ENCODE peak calls at places on chromosomes 5 and 9, in four cellular contexts. B, R, Q and C are unnamed samples.

GRCh38 chr9:90969021-90969675 is 167.5 kb downstream of the SYK start:
- DNase-seq in B (no peak), R (peak), Q (no peak), C (no peak)

GRCh38 chr5:125088522-125089105 is 342.2 kb upstream of the ZNF608 start:
- DNase-seq in B (no peak), R (no peak), Q (no peak), C (no peak)

GRCh38 chr9:90100014-90100413 is 495.2 kb downstream of the GADD45G start:
- DNase-seq in B (peak), R (no peak), Q (no peak), C (no peak)

GRCh38 chr5:157434096-157434495 is 25.9 kb upstream of the NIPAL4 start:
- DNase-seq in B (no peak), R (no peak), Q (no peak), C (no peak)

GRCh38 chr9:5786370-5787127 is 46.4 kb downstream of the ERMP1 start:
- DNase-seq in B (no peak), R (peak), Q (no peak), C (no peak)

GRCh38 chr9:87148391-87149237 is 201.3 kb upstream of the GAS1 start:
- DNase-seq in B (peak), R (peak), Q (peak), C (no peak)

GRCh38 chr9:98795970-98796363 is 388 bp downstream of the ANKS6 start:
- DNase-seq in B (no peak), R (no peak), Q (peak), C (no peak)

GRCh38 chr9:14062449-14063187 is 251.3 kb downstream of the NFIB start:
- DNase-seq in B (peak), R (no peak), Q (no peak), C (no peak)

GRCh38 chr9:121009657-121010056 is 40.4 kb downstream of the C5 start:
- DNase-seq in B (no peak), R (no peak), Q (no peak), C (no peak)

GRCh38 chr5:127858116-127858784 is 155.1 kb downstream of the CCDC192 start:
- DNase-seq in B (peak), R (no peak), Q (no peak), C (no peak)

DNA sequence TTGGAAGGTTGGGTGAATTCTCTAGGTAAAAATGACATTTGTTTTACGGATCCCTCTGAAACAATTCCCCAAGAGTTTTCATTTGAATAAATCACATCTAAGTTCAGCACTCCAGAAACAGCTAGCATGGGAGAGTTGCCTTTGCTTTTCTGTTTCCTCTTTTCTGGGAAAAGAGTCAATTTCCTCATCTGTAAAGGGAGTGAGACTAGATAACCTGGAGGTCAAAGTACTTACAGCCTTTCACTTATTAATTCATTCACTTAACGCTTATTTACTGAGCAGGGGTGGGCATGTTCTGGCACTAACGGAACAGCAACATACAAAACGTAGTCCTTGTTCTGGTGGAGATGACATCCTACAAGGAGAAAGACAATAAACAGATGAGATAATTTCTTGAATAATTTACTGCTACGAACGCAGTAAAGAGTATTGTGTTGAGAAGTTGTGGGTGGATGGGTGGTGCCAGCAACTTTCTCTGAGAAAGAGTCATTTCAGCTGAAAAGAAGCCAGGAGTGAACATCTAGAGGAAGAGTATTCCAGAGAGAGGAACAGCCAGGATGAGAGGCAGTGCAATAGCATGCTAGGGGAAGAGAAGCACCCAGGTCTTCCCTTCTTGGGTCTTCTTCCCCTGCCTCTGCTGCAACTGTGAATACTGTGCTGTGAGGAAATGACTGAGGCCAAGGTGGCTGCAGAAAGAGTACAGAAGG is 335.6 kb downstream of the ZSWIM6 start:
- DNase-seq in B (peak), R (peak), Q (no peak), C (no peak)
- H3K27ac ChIP-seq in B (no peak), R (peak), Q (no peak), C (no peak)

GRCh38 chr5:143634689-143635088 is 177.3 kb upstream of the HMHB1 start:
- DNase-seq in B (no peak), R (no peak), Q (no peak), C (no peak)

GRCh38 chr5:143635888-143636287 is 176.1 kb upstream of the HMHB1 start:
- DNase-seq in B (no peak), R (no peak), Q (no peak), C (no peak)

GRCh38 chr5:143624465-143624864 is 187.5 kb upstream of the HMHB1 start:
- DNase-seq in B (no peak), R (no peak), Q (peak), C (no peak)

GRCh38 chr5:143635146-143635752 is 176.7 kb upstream of the HMHB1 start:
- DNase-seq in B (peak), R (no peak), Q (peak), C (no peak)

GRCh38 chr5:143629871-143630658 is 181.9 kb upstream of the HMHB1 start:
- DNase-seq in B (peak), R (no peak), Q (peak), C (no peak)
- H3K27ac ChIP-seq in B (no peak), R (no peak), Q (peak), C (no peak)

DNA sequence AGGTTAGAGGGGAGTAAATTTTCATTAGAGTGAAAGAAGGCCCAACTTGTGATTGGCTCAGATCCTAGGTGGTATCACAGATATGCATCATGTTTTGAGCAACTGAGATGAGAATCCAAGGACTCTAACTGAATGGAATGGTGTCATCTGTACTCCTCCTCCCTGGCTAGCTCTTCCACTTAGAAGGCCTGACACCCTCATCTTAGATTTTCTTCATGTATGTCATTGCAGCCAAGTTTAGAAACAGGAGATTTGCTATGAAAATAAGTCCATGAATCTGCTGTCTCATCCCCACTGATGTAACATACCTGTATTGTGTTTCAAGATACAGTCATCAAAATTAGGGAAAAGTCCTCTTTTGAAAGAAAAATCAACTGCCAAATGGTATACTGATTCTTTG is 54.4 kb downstream of the ITGA1 start:
- DNase-seq in B (no peak), R (no peak), Q (no peak), C (no peak)
- H3K27ac ChIP-seq in B (no peak), R (no peak), Q (no peak), C (no peak)

GRCh38 chr5:109922396-109922995 is 232.8 kb downstream of the MAN2A1 start:
- DNase-seq in B (no peak), R (no peak), Q (no peak), C (no peak)

GRCh38 chr5:109917966-109918365 is 228.2 kb downstream of the MAN2A1 start:
- DNase-seq in B (no peak), R (no peak), Q (no peak), C (no peak)

GRCh38 chr5:109921735-109922395 is 232.1 kb downstream of the MAN2A1 start:
- DNase-seq in B (no peak), R (no peak), Q (no peak), C (no peak)

GRCh38 chr5:109917154-109917546 is 227.4 kb downstream of the MAN2A1 start:
- DNase-seq in B (no peak), R (no peak), Q (no peak), C (no peak)

DNA sequence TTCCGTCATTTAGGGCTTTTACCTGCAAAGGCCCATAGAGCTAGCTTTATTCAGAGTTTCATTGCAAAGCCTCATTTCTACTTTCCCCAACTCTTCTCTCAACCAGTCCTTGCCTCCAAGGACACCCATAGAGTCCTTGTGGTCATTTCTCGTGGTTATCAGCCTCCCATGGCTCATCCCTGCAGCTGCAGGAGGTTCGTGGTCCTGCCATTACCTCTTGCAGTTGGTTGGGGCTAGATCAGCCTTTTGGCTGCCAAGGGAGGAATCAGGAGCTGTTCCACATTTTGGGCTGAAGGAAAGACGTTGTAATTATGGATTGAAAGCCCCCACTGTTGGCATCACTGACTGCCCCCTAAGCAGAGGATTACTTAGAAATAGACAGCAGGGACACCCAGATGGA is 231.0 kb downstream of the MAN2A1 start:
- DNase-seq in B (no peak), R (no peak), Q (no peak), C (no peak)
- H3K27ac ChIP-seq in B (no peak), R (no peak), Q (no peak), C (peak)

GRCh38 chr9:133374612-133375115 is 1.2 kb downstream of the SURF4 start:
- DNase-seq in B (peak), R (no peak), Q (peak), C (no peak)

GRCh38 chr9:133372144-133372543 is 3.7 kb downstream of the SURF4 start:
- DNase-seq in B (no peak), R (no peak), Q (no peak), C (no peak)

GRCh38 chr9:133375724-133376654 is at the start of the genes STKLD1 and SURF4:
- DNase-seq in B (peak), R (peak), Q (peak), C (peak)

GRCh38 chr9:133377721-133378216 is 1.6 kb downstream of the STKLD1 start:
- DNase-seq in B (peak), R (no peak), Q (no peak), C (no peak)

DNA sequence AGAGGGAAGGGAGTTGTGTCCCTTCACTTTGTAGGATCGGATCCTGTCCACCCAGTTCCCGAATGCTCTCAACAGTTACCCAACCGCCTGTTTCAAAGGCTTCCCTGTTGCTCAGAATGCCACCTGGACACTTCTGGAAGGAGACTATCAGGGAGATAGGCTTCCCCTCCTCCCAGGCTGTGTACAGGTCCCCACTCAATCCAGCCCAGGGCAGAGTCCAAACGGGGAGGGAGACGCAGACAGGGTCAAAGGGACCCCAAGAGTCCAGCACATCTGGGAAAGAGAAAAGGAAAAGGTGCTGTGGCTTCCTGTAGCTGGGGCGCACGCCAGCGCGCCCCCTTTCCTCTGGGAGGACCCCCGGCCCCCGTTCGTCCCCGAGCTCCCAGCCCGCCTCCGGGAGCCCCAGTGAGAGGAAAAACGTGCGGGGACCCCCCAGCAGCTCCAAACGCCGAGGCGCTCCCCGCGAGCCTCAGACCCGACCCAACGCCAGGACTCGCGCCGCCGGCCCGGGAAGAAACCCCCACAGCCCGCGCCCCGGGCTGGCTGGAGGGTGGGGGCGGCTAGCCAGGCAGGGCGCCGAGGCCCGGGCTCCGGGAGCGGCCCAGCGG is 640 bp downstream of the SURF4 start:
- DNase-seq in B (peak), R (no peak), Q (no peak), C (no peak)
- H3K27ac ChIP-seq in B (peak), R (peak), Q (peak), C (peak)

GRCh38 chr5:71807909-71808308 is 88.8 kb downstream of the CARTPT start:
- DNase-seq in B (no peak), R (no peak), Q (no peak), C (no peak)

GRCh38 chr5:71811779-71812178 is 92.7 kb downstream of the CARTPT start:
- DNase-seq in B (no peak), R (no peak), Q (no peak), C (no peak)

GRCh38 chr5:71810023-71810422 is 90.9 kb downstream of the CARTPT start:
- DNase-seq in B (no peak), R (no peak), Q (no peak), C (no peak)

GRCh38 chr5:71810456-71811181 is 91.5 kb downstream of the CARTPT start:
- DNase-seq in B (no peak), R (no peak), Q (no peak), C (no peak)

GRCh38 chr5:71809446-71809845 is 90.4 kb downstream of the CARTPT start:
- DNase-seq in B (no peak), R (no peak), Q (no peak), C (no peak)
- H3K27ac ChIP-seq in B (no peak), R (no peak), Q (no peak), C (no peak)

GRCh38 chr5:140608730-140609520 is 24.1 kb downstream of the CD14 start:
- DNase-seq in B (peak), R (no peak), Q (no peak), C (no peak)
- H3K27ac ChIP-seq in B (no peak), R (peak), Q (no peak), C (no peak)

GRCh38 chr9:65444943-65445342 is 159.9 kb upstream of the FOXD4L5 start:
- DNase-seq in B (no peak), R (no peak), Q (no peak), C (no peak)

DNA sequence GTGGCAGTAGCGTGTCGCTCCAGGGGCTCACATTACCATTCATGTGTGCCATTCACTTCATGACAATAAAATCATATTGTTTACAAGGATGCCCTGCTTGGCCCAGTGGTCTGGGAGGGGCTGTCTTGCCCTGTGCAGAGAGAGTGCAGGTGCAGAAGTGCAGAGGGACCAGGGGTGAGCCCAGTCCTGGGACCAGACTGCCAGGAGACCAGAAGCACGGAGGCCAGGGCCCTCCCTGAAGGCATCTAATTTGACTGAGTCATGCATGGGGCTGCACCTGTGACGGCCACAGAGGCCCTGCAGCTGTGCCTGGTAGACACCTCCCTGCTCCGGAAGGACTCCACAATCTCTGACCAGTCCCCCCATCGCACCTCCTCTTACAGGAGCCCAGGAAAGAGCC is 164.4 kb upstream of the FOXD4L5 start:
- DNase-seq in B (no peak), R (no peak), Q (no peak), C (no peak)
- H3K27ac ChIP-seq in B (no peak), R (no peak), Q (no peak), C (no peak)

GRCh38 chr5:50716134-50716533 is 49.7 kb downstream of the PARP8 start:
- DNase-seq in B (no peak), R (no peak), Q (no peak), C (no peak)
- H3K27ac ChIP-seq in B (no peak), R (no peak), Q (no peak), C (no peak)

DNA sequence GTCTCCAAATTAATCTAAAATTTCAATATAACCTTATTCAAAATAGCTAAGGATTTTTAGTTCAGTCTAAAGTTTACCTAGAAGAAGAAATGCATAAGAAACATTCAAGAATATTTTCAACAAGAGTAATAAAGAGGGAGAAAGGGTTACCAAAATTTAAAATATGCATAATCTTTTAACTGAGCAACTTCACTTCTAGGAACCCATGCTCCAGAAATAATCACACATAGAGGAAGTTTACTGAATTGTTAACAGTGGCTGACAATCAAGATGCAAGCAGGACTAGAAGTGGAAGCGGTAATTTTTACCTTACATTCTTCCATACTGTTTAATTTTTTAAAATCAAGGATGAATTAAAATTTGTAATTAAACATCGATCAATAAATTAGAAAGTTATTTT is 1.9 kb downstream of the PJA2 start:
- DNase-seq in B (no peak), R (no peak), Q (peak), C (no peak)
- H3K27ac ChIP-seq in B (peak), R (no peak), Q (peak), C (peak)